ENCODE peak calls at places on chromosomes 11 and 22, in four cellular contexts. X is HCT116, O is K562, N is GM12878. T is an unnamed sample.

GRCh38 chr11:96307748-96308133 is 35.3 kb downstream of the MAML2 start:
- DNase-seq in O (no peak), X (peak), N (no peak), T (no peak)

GRCh38 chr11:72965672-72966071 is 151.5 kb downstream of the ATG16L2 start:
- DNase-seq in O (no peak), N (no peak), X (no peak), T (no peak)

GRCh38 chr11:57432714-57433163 is 5.8 kb upstream of the SLC43A3 start:
- DNase-seq in O (peak), X (no peak), N (no peak), T (no peak)

GRCh38 chr11:75745807-75746206 is 22.8 kb upstream of the DGAT2 start:
- DNase-seq in O (no peak), N (no peak), X (no peak), T (no peak)

GRCh38 chr11:121352301-121352891 is 59.8 kb downstream of the SC5D start:
- DNase-seq in O (no peak), N (no peak), X (no peak), T (no peak)

GRCh38 chr22:41876275-41876674 is 38.6 kb downstream of the SHISA8 start:
- DNase-seq in O (no peak), N (no peak), X (no peak), T (no peak)

GRCh38 chr11:73237471-73238290 is 19.6 kb downstream of the P2RY2 start:
- DNase-seq in N (no peak), X (no peak), O (no peak), T (no peak)

GRCh38 chr11:23765862-23766261 is 731.0 kb upstream of the LUZP2 start:
- DNase-seq in N (no peak), X (no peak), O (no peak), T (no peak)

GRCh38 chr22:26054846-26055245 is 114.4 kb upstream of the SEZ6L start:
- DNase-seq in N (no peak), O (no peak), X (no peak), T (no peak)

GRCh38 chr11:100434821-100435641 is 252.1 kb upstream of the ARHGAP42 start:
- DNase-seq in N (no peak), O (no peak), X (no peak), T (no peak)

GRCh38 chr22:42114721-42115120 is 15.9 kb downstream of the CYP2D6 start:
- DNase-seq in X (peak), O (no peak), N (no peak), T (no peak)

GRCh38 chr22:34998921-34999320 is 67.0 kb upstream of the ISX start:
- DNase-seq in X (no peak), N (no peak), O (no peak), T (no peak)

GRCh38 chr11:113896156-113896879 is 8.3 kb upstream of the HTR3B start:
- DNase-seq in O (peak), X (peak), N (no peak), T (peak)

GRCh38 chr11:1498262-1498661 is 11.7 kb upstream of the MOB2 start:
- DNase-seq in O (no peak), N (no peak), X (no peak), T (no peak)

GRCh38 chr11:122215244-122215992 is 99.4 kb upstream of the BLID start:
- DNase-seq in N (no peak), O (peak), X (peak), T (peak)

GRCh38 chr22:30892286-30892685 is 76.3 kb downstream of the MORC2 start:
- DNase-seq in X (no peak), N (no peak), O (no peak), T (no peak)

GRCh38 chr11:124219126-124219525 is 21.8 kb upstream of the OR8G1 start:
- DNase-seq in X (no peak), N (no peak), O (no peak), T (no peak)

GRCh38 chr11:92332986-92333385 is 108.4 kb downstream of the FAT3 start:
- DNase-seq in O (no peak), N (no peak), X (no peak), T (no peak)

GRCh38 chr11:24637520-24637919 is 140.7 kb downstream of the LUZP2 start:
- DNase-seq in N (no peak), X (no peak), O (no peak), T (peak)

GRCh38 chr11:73795925-73796632 is 8.4 kb downstream of the MRPL48 start:
- DNase-seq in N (no peak), O (no peak), X (no peak), T (no peak)

GRCh38 chr11:122843281-122844150 is 5.2 kb downstream of the CRTAM start:
- DNase-seq in X (no peak), O (no peak), N (no peak), T (no peak)

GRCh38 chr11:7551571-7551970 is 37.8 kb downstream of the PPFIBP2 start:
- DNase-seq in O (no peak), N (no peak), X (no peak), T (no peak)

GRCh38 chr11:11618973-11619435 is 2.8 kb downstream of the GALNT18 start:
- DNase-seq in O (no peak), X (no peak), N (no peak), T (no peak)
- TF ChIP-seq JUND in O (no peak), X (no peak), N (no peak), T (no peak)

DNA sequence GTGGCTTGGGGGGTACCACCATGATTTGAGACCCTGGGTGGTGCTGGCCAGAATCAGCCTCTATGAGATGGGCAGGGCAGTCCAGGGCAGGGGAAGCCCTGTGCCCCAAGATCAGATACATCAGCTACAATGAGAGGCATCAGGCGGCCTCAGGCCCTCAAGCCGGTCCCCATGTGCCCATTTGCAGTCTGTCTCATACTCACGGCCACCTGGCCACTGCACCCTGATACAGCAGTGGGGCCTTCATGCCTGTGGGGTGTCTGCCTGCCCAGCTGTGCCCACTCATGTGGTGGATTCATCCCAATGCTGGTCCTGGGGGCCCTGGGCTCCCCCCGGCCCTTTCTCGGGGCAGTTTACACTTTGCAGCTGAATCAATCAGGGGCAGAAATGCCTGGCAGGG is 42.4 kb upstream of the KCNQ1OT1 start:
- DNase-seq in X (no peak), O (no peak), N (no peak), T (no peak)
- TF ChIP-seq JUND in X (no peak), O (no peak), N (no peak), T (no peak)

GRCh38 chr22:38310518-38311330 is 6.5 kb downstream of the CSNK1E start:
- DNase-seq in X (no peak), O (no peak), N (no peak), T (no peak)
- TF ChIP-seq JUND in X (no peak), O (no peak), N (no peak), T (no peak)

GRCh38 chr11:78684377-78684776 is 109.7 kb upstream of the NARS2 start:
- DNase-seq in O (no peak), X (no peak), N (no peak), T (peak)
- TF ChIP-seq JUND in O (no peak), X (no peak), N (no peak), T (no peak)

GRCh38 chr11:126839496-126839895 is 161.1 kb downstream of the KIRREL3 start:
- DNase-seq in N (no peak), X (no peak), O (peak), T (no peak)

GRCh38 chr11:126840201-126840886 is 160.2 kb downstream of the KIRREL3 start:
- DNase-seq in X (no peak), O (no peak), N (no peak), T (no peak)

GRCh38 chr11:126840975-126841374 is 159.6 kb downstream of the KIRREL3 start:
- DNase-seq in O (no peak), N (no peak), X (no peak), T (no peak)

GRCh38 chr11:126842038-126842437 is 158.5 kb downstream of the KIRREL3 start:
- DNase-seq in X (no peak), N (no peak), O (no peak), T (no peak)

GRCh38 chr11:126843096-126843495 is 157.5 kb downstream of the KIRREL3 start:
- DNase-seq in N (no peak), O (no peak), X (no peak), T (no peak)
- TF ChIP-seq JUND in N (no peak), O (no peak), X (no peak), T (no peak)

GRCh38 chr11:61445535-61445934 is 15.6 kb downstream of the SDHAF2 start:
- DNase-seq in X (no peak), O (no peak), N (no peak), T (no peak)
- TF ChIP-seq JUND in X (no peak), O (no peak), N (no peak), T (no peak)

DNA sequence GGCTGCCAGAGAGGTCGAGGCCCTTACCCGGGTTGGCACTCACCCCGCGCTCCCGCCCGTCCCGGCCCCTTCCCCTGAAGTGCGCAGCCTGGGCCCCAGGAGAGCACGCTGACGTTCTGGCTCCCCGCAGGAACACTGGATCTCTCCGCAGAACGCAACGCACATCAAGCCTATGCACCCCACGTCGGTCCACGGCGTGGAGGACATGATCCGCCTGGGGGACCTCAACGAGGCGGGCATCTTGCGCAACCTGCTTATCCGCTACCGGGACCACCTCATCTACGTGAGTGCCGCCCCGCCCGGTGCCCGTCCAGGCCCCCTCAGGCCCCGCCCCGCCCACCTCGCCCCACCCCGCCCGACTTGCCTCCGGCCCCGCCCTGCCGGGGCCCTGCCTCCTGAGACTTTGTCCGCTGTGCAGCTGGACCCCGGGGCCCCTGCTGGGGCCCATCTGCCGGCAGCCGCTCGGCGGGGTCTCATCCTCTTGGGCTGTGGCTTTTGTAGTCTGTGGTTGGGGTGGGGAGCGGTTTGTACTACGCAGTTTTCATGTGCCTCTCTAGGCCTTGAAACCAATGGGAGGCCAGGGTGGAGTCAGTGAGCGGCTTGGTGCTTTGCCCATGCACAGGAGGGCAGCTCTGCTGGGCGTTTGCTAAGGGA is 19.7 kb downstream of the MYO7A start:
- DNase-seq in O (peak), X (no peak), N (no peak), T (no peak)
- TF ChIP-seq JUND in O (no peak), X (no peak), N (no peak), T (no peak)

GRCh38 chr11:77332259-77332658 is 30.8 kb upstream of the GDPD4 start:
- DNase-seq in X (no peak), N (no peak), O (no peak), T (no peak)
- TF ChIP-seq JUND in X (no peak), N (no peak), O (no peak), T (no peak)

T was measured in T47D.